ENCODE peak calls at places on chromosomes 11 and 22, in four cellular contexts. P, K, W and H are unnamed samples.

GRCh38 chr11:57321388-57321995 is 3.3 kb downstream of the TNKS1BP1 start:
- DNase-seq in K (no peak), W (no peak), P (no peak), H (peak)

GRCh38 chr22:19522190-19522880 is 1.9 kb downstream of the CLDN5 start:
- DNase-seq in W (peak), K (no peak), P (no peak), H (no peak)

GRCh38 chr22:29457730-29458129 is 19.3 kb downstream of the RFPL1 start:
- DNase-seq in W (peak), K (peak), P (peak), H (peak)

GRCh38 chr22:41772198-41772597 is 28.3 kb upstream of the CCDC134 start:
- DNase-seq in W (no peak), P (no peak), K (no peak), H (peak)

GRCh38 chr11:73152861-73153483 is 10.9 kb upstream of the FCHSD2 start:
- DNase-seq in K (peak), P (no peak), W (no peak), H (no peak)

GRCh38 chr11:787084-787675 is 2.7 kb downstream of the CEND1 start:
- DNase-seq in P (no peak), K (no peak), W (no peak), H (no peak)

GRCh38 chr22:43172191-43172590 is 14.7 kb downstream of the TTLL12 start:
- DNase-seq in K (no peak), W (no peak), P (no peak), H (no peak)

GRCh38 chr22:20507253-20508066 is at the start of gene MED15:
- DNase-seq in P (peak), K (peak), W (peak), H (peak)

GRCh38 chr11:33557201-33557600 is 143.4 kb downstream of the C11orf91 start:
- DNase-seq in W (no peak), P (peak), K (no peak), H (peak)

GRCh38 chr11:2256293-2256913 is 14.0 kb downstream of the ASCL2 start:
- DNase-seq in P (no peak), K (no peak), W (no peak), H (peak)

GRCh38 chr11:3126901-3127691 is 38.0 kb downstream of the OSBPL5 start:
- DNase-seq in W (no peak), K (no peak), P (no peak), H (no peak)

GRCh38 chr22:37502342-37503182 is 16.4 kb upstream of the MFNG start:
- DNase-seq in W (no peak), K (no peak), P (no peak), H (peak)

GRCh38 chr11:75424396-75424795 is 8.6 kb downstream of the KLHL35 start:
- DNase-seq in P (no peak), K (no peak), W (no peak), H (no peak)

GRCh38 chr22:29831958-29832357 is 6.1 kb downstream of the ASCC2 start:
- DNase-seq in P (no peak), W (no peak), K (no peak), H (no peak)

GRCh38 chr11:38950882-38951281 is 2352.8 kb upstream of the RAG2 start:
- DNase-seq in K (no peak), P (no peak), W (no peak), H (no peak)

GRCh38 chr22:28442951-28443876 is 236.4 kb downstream of the TTC28 start:
- DNase-seq in W (peak), P (peak), K (peak), H (peak)

GRCh38 chr11:783581-784015 is 6.3 kb downstream of the CEND1 start:
- DNase-seq in K (no peak), W (peak), P (peak), H (peak)

GRCh38 chr11:90148900-90149299 is 14.4 kb downstream of the NAALAD2 start:
- DNase-seq in W (no peak), P (no peak), K (no peak), H (no peak)

GRCh38 chr11:114132944-114133394 is 73.5 kb downstream of the ZBTB16 start:
- DNase-seq in K (no peak), W (no peak), P (peak), H (no peak)

GRCh38 chr11:64947202-64947814 is 11.6 kb upstream of the GPHA2 start:
- DNase-seq in W (peak), P (peak), K (no peak), H (no peak)

GRCh38 chr22:39985383-39986045 is 9.2 kb upstream of the FAM83F start:
- DNase-seq in P (no peak), W (no peak), K (no peak), H (peak)

GRCh38 chr11:18650859-18651557 is 16.9 kb upstream of the SPTY2D1 start:
- DNase-seq in W (peak), K (peak), P (peak), H (no peak)

GRCh38 chr11:10592331-10592730 is 23.9 kb upstream of the LYVE1 start:
- DNase-seq in W (peak), K (no peak), P (peak), H (peak)

GRCh38 chr11:32439488-32440210 is 4.3 kb upstream of the WT1 start:
- DNase-seq in P (no peak), K (no peak), W (no peak), H (no peak)

GRCh38 chr22:46799626-46800025 is 37.2 kb downstream of the TBC1D22A start:
- DNase-seq in P (no peak), W (no peak), K (no peak), H (no peak)

GRCh38 chr11:47488111-47488510 is 39.2 kb upstream of the RAPSN start:
- DNase-seq in P (no peak), W (no peak), K (no peak), H (no peak)

GRCh38 chr22:20239951-20240773 is 28.0 kb downstream of the RTN4R start:
- DNase-seq in W (peak), K (no peak), P (peak), H (no peak)

GRCh38 chr22:49936973-49937757 is 18.7 kb downstream of the CRELD2 start:
- DNase-seq in W (peak), P (no peak), K (no peak), H (no peak)

GRCh38 chr22:37401861-37402506 is 25.3 kb downstream of the ELFN2 start:
- DNase-seq in P (peak), K (no peak), W (no peak), H (no peak)

GRCh38 chr11:64437426-64437825 is 78.5 kb downstream of the RPS6KA4 start:
- DNase-seq in K (no peak), P (no peak), W (no peak), H (peak)

GRCh38 chr11:106420048-106420665 is 342.7 kb downstream of the AASDHPPT start:
- DNase-seq in W (no peak), P (peak), K (no peak), H (no peak)

GRCh38 chr11:92453055-92453454 is 228.4 kb downstream of the FAT3 start:
- DNase-seq in K (no peak), P (peak), W (no peak), H (peak)

GRCh38 chr22:46044718-46045458 is 67.9 kb upstream of the WNT7B start:
- DNase-seq in K (no peak), W (no peak), P (peak), H (no peak)

GRCh38 chr22:45444168-45444567 is 30.7 kb downstream of the RIBC2 start:
- DNase-seq in P (peak), K (no peak), W (no peak), H (no peak)

GRCh38 chr11:131206671-131207070 is 163.7 kb upstream of the NTM start:
- DNase-seq in K (no peak), W (no peak), P (peak), H (no peak)

GRCh38 chr22:32339190-32340012 is 18.3 kb upstream of the RFPL3 start:
- DNase-seq in K (no peak), W (no peak), P (no peak), H (no peak)

GRCh38 chr11:111531687-111532364 is 8.7 kb upstream of the LAYN start:
- DNase-seq in P (peak), K (peak), W (no peak), H (peak)

GRCh38 chr22:43826142-43827093 is 14.3 kb upstream of the EFCAB6 start:
- DNase-seq in P (peak), K (no peak), W (no peak), H (peak)

GRCh38 chr22:23275751-23276150 is 95.4 kb downstream of the BCR start:
- DNase-seq in K (no peak), P (no peak), W (no peak), H (no peak)

GRCh38 chr22:23273445-23274145 is 93.3 kb downstream of the BCR start:
- DNase-seq in W (no peak), P (no peak), K (no peak), H (no peak)

GRCh38 chr22:23276656-23277582 is 96.6 kb downstream of the BCR start:
- DNase-seq in W (peak), P (no peak), K (no peak), H (no peak)

GRCh38 chr22:23274146-23274526 is 93.8 kb downstream of the BCR start:
- DNase-seq in W (no peak), K (no peak), P (no peak), H (no peak)

GRCh38 chr22:23274891-23275694 is 94.8 kb downstream of the BCR start:
- DNase-seq in W (no peak), P (no peak), K (no peak), H (no peak)
- TF ChIP-seq CTCF in W (no peak), P (no peak), K (no peak), H (no peak)

GRCh38 chr11:97943493-97943892 is 1077.3 kb upstream of the CNTN5 start:
- DNase-seq in W (no peak), K (no peak), P (peak), H (no peak)
- TF ChIP-seq CTCF in W (no peak), K (no peak), P (no peak), H (no peak)

GRCh38 chr11:119888119-119888518 is 159.1 kb upstream of the NECTIN1 start:
- DNase-seq in K (no peak), W (no peak), P (no peak), H (no peak)
- TF ChIP-seq CTCF in K (no peak), W (no peak), P (no peak), H (no peak)

DNA sequence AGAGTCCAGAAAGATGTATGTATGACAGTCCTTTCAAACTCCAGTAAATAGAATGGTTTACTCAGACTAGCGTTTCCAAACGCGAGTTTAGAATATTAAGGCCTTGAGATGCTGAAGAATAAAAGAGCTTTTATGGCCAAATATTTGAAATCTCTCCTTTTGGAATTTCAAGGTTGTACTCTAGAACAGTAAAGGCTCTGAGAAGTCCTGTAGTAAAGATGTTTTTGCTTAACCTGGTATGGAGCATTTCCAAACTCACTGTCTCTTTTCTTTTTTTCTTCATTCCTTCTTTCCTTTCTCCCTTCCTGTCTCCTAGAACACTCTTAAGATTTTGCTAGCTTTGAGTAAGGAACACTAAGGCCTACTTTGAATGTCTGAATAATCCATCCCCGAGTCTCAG is 91.4 kb upstream of the RAG2 start:
- DNase-seq in W (no peak), K (no peak), P (no peak), H (no peak)
- TF ChIP-seq CTCF in W (no peak), K (no peak), P (no peak), H (no peak)

GRCh38 chr11:61332823-61333637 is at the start of the genes DDB1 and TKFC:
- DNase-seq in K (peak), P (peak), W (peak), H (peak)

GRCh38 chr11:61334434-61335354 is 1.7 kb downstream of the TKFC start:
- DNase-seq in K (no peak), W (no peak), P (peak), H (peak)

GRCh38 chr11:61333638-61334433 is 808 bp downstream of the TKFC start:
- DNase-seq in K (no peak), P (no peak), W (no peak), H (no peak)

GRCh38 chr11:61331636-61332035 is 1.3 kb downstream of the DDB1 start:
- DNase-seq in K (no peak), W (no peak), P (no peak), H (no peak)

GRCh38 chr11:61332266-61332822 is 561 bp downstream of the DDB1 start:
- DNase-seq in P (peak), K (no peak), W (peak), H (peak)
- TF ChIP-seq CTCF in P (peak), K (no peak), W (no peak), H (no peak)

GRCh38 chr11:84437129-84438123 is 1151.3 kb upstream of the CCDC90B start:
- DNase-seq in K (peak), W (no peak), P (no peak), H (no peak)
- TF ChIP-seq CTCF in K (no peak), W (no peak), P (no peak), H (no peak)

DNA sequence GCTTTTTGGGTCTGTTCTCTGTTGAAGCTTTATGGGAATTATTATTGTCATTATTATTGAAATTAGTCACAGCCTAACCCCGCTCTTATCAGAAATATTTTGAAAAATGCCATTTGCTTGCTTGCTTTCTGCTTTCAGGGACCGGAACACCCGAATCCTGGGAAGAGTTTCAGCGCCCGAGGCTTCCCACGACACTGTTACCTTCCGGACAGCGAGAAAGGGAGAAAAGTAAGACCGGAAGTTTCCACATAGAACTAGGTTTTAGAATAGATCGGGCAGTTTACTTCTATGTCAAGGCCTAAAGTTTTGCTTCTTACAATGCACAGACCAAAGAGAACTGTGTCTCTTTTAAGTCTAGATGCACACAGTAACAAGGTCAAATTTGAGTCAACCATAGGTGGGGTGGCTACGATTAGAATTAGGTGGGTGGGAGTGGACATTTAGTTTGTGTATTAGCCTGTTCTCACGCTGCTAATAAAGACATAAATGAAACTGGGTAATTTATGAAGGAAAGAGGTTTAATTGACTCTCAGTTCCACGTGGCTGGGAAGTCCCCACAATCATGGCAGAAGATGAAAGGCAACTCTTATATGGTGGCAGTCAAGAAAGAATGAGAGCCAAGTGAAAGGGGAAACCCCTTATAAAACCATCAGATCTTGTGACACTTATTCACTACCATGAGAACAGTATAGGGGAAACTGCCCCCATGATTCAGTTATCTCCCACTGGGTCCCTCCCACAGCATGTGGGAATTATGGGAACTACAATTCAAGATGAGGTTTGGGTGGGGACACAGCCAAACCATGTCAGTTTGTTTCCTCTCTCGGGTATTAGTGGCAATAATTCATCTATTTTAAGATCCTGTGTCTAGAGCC is 12.9 kb downstream of the MPEG1 start:
- DNase-seq in W (no peak), P (no peak), K (no peak), H (no peak)
- TF ChIP-seq CTCF in W (no peak), P (no peak), K (no peak), H (no peak)

DNA sequence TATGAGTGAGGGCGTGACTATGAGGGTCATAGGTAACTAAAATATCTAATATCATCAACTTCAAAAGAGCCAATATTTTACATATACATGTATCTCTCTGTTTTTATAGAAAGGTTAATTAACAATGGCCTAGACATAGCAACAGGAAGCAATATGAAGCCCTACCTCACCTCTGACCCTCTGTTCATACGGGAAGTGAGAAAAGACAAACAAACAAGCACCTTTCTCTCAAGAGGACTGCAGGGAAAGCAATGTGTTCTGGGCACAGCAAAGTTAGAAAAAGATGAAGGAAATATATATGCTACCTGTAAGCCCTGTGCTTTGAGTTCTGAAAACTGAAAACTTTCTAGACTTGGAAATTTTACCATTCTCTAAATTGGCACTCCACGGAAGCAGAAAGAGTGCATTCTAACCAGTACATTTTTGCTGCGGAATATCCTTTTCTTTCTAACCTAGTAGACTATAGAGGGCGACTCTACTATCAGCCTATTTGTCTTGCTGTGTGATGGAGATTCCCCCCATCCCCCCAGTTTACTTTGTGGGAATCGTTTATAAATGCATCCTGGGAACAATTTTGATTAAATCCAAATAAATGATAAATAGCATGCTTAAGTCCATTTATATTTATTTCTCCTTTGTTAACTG is 830.4 kb upstream of the FAT3 start:
- DNase-seq in W (no peak), K (no peak), P (no peak), H (no peak)
- TF ChIP-seq CTCF in W (no peak), K (no peak), P (no peak), H (no peak)